ENCODE peak calls at places on chromosomes 3 and 15, in five cellular contexts. One of them, this sample, is unnamed.

GRCh38 chr3:174462908-174463307 is 396.2 kb upstream of the NAALADL2 start:
- DNase-seq in GM12878: no peak
- DNase-seq in HepG2: no peak
- DNase-seq in NT2/D1: no peak
- DNase-seq in HEK293T: no peak
- DNase-seq in this sample: no peak

GRCh38 chr15:70470556-70471191 is 292.7 kb downstream of the UACA start:
- DNase-seq in NT2/D1: no peak
- DNase-seq in GM12878: no peak
- DNase-seq in HepG2: no peak
- DNase-seq in HEK293T: no peak
- DNase-seq in this sample: no peak

GRCh38 chr3:161914703-161915102 is 418.1 kb downstream of the OTOL1 start:
- DNase-seq in HEK293T: peak; percentile 31
- DNase-seq in GM12878: no peak
- DNase-seq in HepG2: peak; percentile 44
- DNase-seq in NT2/D1: peak; percentile 33
- DNase-seq in this sample: peak; percentile 64

GRCh38 chr15:80694624-80695098 is 449 bp upstream of the ABHD17C start:
- DNase-seq in HEK293T: peak; percentile 25
- DNase-seq in NT2/D1: no peak
- DNase-seq in GM12878: no peak
- DNase-seq in HepG2: no peak
- DNase-seq in this sample: no peak

GRCh38 chr3:59573911-59574310 is 524.1 kb upstream of the CFAP20DC start:
- DNase-seq in HepG2: no peak
- DNase-seq in GM12878: no peak
- DNase-seq in NT2/D1: no peak
- DNase-seq in HEK293T: no peak
- DNase-seq in this sample: no peak

GRCh38 chr3:31980530-31981205 is 394 bp downstream of the OSBPL10 start:
- DNase-seq in HepG2: peak; percentile 54
- DNase-seq in NT2/D1: no peak
- DNase-seq in GM12878: no peak
- DNase-seq in HEK293T: peak; percentile 68
- DNase-seq in this sample: no peak

GRCh38 chr3:178140491-178140890 is 395.7 kb upstream of the KCNMB2 start:
- DNase-seq in GM12878: no peak
- DNase-seq in HEK293T: no peak
- DNase-seq in NT2/D1: no peak
- DNase-seq in HepG2: no peak
- DNase-seq in this sample: no peak

GRCh38 chr3:119181765-119182164 is 8.4 kb downstream of the UPK1B start:
- DNase-seq in NT2/D1: no peak
- DNase-seq in HEK293T: no peak
- DNase-seq in GM12878: no peak
- DNase-seq in HepG2: no peak
- DNase-seq in this sample: no peak

GRCh38 chr3:8536106-8537052 is 34.8 kb downstream of the LMCD1 start:
- DNase-seq in HEK293T: no peak
- DNase-seq in HepG2: no peak
- DNase-seq in NT2/D1: no peak
- DNase-seq in GM12878: no peak
- DNase-seq in this sample: no peak

GRCh38 chr15:87710406-87710805 is 546.1 kb downstream of the NTRK3 start:
- DNase-seq in HEK293T: no peak
- DNase-seq in GM12878: no peak
- DNase-seq in NT2/D1: no peak
- DNase-seq in HepG2: no peak
- DNase-seq in this sample: no peak

GRCh38 chr3:188026191-188026968 is 127.6 kb upstream of the LPP start:
- DNase-seq in NT2/D1: no peak
- DNase-seq in HepG2: peak; percentile 83
- DNase-seq in GM12878: no peak
- DNase-seq in HEK293T: no peak
- DNase-seq in this sample: no peak

GRCh38 chr3:54251705-54252104 is 129.4 kb downstream of the CACNA2D3 start:
- DNase-seq in GM12878: no peak
- DNase-seq in NT2/D1: no peak
- DNase-seq in HEK293T: peak; percentile 31
- DNase-seq in HepG2: no peak
- DNase-seq in this sample: no peak

GRCh38 chr15:69074011-69074842 is 59.7 kb downstream of the NOX5 start:
- DNase-seq in NT2/D1: peak; percentile 72
- DNase-seq in GM12878: no peak
- DNase-seq in HEK293T: peak; percentile 72
- DNase-seq in HepG2: peak; percentile 20
- DNase-seq in this sample: peak; percentile 81

GRCh38 chr3:46027021-46027705 is at the start of gene XCR1:
- DNase-seq in NT2/D1: no peak
- DNase-seq in HEK293T: no peak
- DNase-seq in HepG2: no peak
- DNase-seq in GM12878: no peak
- DNase-seq in this sample: no peak

GRCh38 chr3:144643778-144644191 is 672.2 kb downstream of the DIPK2A start:
- DNase-seq in HepG2: no peak
- DNase-seq in HEK293T: no peak
- DNase-seq in GM12878: no peak
- DNase-seq in NT2/D1: no peak
- DNase-seq in this sample: no peak
- TF ChIP-seq SUZ12 in HepG2: no peak
- TF ChIP-seq SUZ12 in HEK293T: no peak
- TF ChIP-seq SUZ12 in GM12878: no peak
- TF ChIP-seq SUZ12 in NT2/D1: no peak
- TF ChIP-seq SUZ12 in this sample: no peak

GRCh38 chr3:19199131-19199530 is 50.8 kb downstream of the KCNH8 start:
- DNase-seq in HepG2: no peak
- DNase-seq in NT2/D1: no peak
- DNase-seq in HEK293T: no peak
- DNase-seq in GM12878: no peak
- DNase-seq in this sample: no peak

GRCh38 chr3:19206540-19206939 is 58.2 kb downstream of the KCNH8 start:
- DNase-seq in NT2/D1: no peak
- DNase-seq in GM12878: no peak
- DNase-seq in HEK293T: no peak
- DNase-seq in HepG2: no peak
- DNase-seq in this sample: no peak

GRCh38 chr3:19202754-19203153 is 54.4 kb downstream of the KCNH8 start:
- DNase-seq in HepG2: no peak
- DNase-seq in NT2/D1: no peak
- DNase-seq in HEK293T: no peak
- DNase-seq in GM12878: no peak
- DNase-seq in this sample: no peak

DNA sequence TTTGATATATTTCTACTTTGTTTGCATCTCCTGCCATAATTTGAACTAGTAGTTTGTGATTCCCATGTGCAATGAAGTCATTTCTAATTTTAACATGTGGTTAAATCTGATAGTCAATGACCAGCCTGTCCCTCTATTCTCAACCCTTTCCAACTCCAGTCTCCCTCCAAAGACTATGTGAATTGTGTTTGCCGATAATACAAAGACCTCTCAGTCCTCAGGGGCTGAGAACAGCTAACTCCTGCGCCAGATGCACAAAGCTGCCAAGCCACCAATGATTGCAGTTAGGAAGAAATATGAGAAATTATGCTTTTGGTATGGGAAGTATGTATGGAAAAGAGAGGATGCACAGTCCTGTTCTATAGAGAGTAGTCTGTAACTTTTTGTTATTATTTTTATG is 54.0 kb downstream of the KCNH8 start:
- DNase-seq in NT2/D1: no peak
- DNase-seq in HepG2: no peak
- DNase-seq in GM12878: no peak
- DNase-seq in HEK293T: no peak
- DNase-seq in this sample: no peak
- TF ChIP-seq SUZ12 in NT2/D1: no peak
- TF ChIP-seq SUZ12 in HepG2: no peak
- TF ChIP-seq SUZ12 in GM12878: no peak
- TF ChIP-seq SUZ12 in HEK293T: no peak
- TF ChIP-seq SUZ12 in this sample: no peak

DNA sequence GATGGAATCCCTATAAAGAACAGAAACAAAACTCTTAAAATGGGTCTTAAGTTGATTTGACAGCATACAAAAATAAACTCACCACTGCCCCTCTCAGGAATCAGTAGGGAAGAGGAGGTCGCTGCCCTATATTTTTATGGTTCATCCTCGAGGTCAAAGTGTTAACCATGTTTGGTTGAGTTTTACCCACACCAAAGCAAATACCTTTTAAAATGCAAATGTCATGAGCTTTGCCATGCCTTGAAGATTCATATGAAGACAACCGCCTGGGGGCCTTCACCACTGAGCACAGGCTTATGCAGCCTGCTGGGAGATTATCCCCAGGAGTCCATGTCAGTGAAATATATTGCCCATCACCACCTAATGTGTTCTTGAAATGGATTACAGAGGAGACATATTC is 66.1 kb downstream of the GLB1 start:
- DNase-seq in GM12878: no peak
- DNase-seq in HEK293T: peak; percentile 30
- DNase-seq in HepG2: no peak
- DNase-seq in NT2/D1: peak; percentile 11
- DNase-seq in this sample: no peak
- TF ChIP-seq SUZ12 in GM12878: no peak
- TF ChIP-seq SUZ12 in HEK293T: no peak
- TF ChIP-seq SUZ12 in HepG2: no peak
- TF ChIP-seq SUZ12 in NT2/D1: no peak
- TF ChIP-seq SUZ12 in this sample: no peak

GRCh38 chr15:42384597-42384996 is 25.3 kb downstream of the CAPN3 start:
- DNase-seq in HepG2: no peak
- DNase-seq in NT2/D1: peak; percentile 70
- DNase-seq in GM12878: no peak
- DNase-seq in HEK293T: no peak
- DNase-seq in this sample: no peak

GRCh38 chr15:42385980-42386695 is 26.8 kb downstream of the CAPN3 start:
- DNase-seq in HepG2: no peak
- DNase-seq in NT2/D1: no peak
- DNase-seq in GM12878: no peak
- DNase-seq in HEK293T: no peak
- DNase-seq in this sample: no peak

GRCh38 chr15:42387603-42388002 is 28.3 kb downstream of the CAPN3 start:
- DNase-seq in NT2/D1: no peak
- DNase-seq in HepG2: no peak
- DNase-seq in HEK293T: no peak
- DNase-seq in GM12878: no peak
- DNase-seq in this sample: no peak

DNA sequence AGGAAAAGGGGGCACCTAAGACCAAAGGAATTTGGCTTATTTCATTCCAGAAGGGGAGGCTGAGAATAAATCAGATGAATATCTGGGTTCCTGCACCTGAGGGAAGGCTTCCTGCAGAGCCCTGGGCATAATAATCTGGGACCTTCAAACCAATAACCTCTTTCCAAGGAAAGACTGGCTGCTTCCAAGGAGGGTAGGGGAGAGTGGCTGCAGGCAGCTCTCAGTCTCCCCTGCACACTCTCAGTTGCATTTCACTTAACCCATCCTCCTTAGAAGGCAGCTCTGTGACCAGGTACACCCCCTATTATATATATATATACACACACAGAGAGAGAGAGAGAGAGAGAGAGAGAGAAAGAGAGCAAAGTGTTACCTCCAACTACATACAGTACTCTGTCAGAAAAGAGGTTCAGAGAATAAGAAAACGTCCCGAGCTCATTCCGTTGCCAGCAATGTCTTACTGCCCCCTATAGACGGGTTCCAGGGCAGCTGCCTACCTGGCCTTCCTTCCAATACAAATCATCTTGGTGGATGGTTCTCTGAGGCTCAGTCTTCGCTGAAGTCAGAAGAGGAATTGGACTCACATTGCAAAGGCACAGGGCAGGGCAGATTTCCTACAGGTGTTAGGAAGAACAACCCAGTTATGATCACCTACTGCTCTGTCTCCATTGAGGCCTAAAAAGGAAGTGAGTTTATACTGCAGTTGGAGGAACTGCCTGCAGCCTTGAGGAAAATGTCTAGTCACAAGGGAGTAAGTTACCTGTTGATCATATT is 26.1 kb downstream of the CAPN3 start:
- DNase-seq in GM12878: no peak
- DNase-seq in HEK293T: peak; percentile 58
- DNase-seq in HepG2: peak; percentile 45
- DNase-seq in NT2/D1: peak; percentile 43
- DNase-seq in this sample: peak; percentile 47
- TF ChIP-seq SUZ12 in GM12878: no peak
- TF ChIP-seq SUZ12 in HEK293T: no peak
- TF ChIP-seq SUZ12 in HepG2: no peak
- TF ChIP-seq SUZ12 in NT2/D1: no peak
- TF ChIP-seq SUZ12 in this sample: no peak

This sample was measured in H1.